ENCODE peak calls at places on chromosomes 7 and 10, in seven cellular contexts. V is adrenal gland, H is tibial nerve, X is spleen, I is left ventricle myocardium inferior, R is mucosa of descending colon, O is heart left ventricle. M is an unnamed sample. For H3K9me3, the result is how much of the 10 kb centered on the place peaks cover.

GRCh38 chr7:15801565-15801964 is 115.1 kb upstream of the MEOX2 start:
- DNase-seq in V (no peak), H (peak), X (no peak), I (no peak), R (peak), O (no peak), M (no peak)

GRCh38 chr10:11243425-11244222 is 226.0 kb downstream of the CELF2 start:
- DNase-seq in V (no peak), H (no peak), X (no peak), I (no peak), R (no peak), O (no peak), M (no peak)

GRCh38 chr7:47198159-47198558 is 383.8 kb downstream of the TNS3 start:
- DNase-seq in V (no peak), H (no peak), X (no peak), I (no peak), R (no peak), O (no peak), M (no peak)

GRCh38 chr7:17463511-17464085 is 165.1 kb downstream of the AHR start:
- DNase-seq in V (no peak), H (no peak), X (no peak), I (no peak), R (no peak), O (no peak), M (no peak)

GRCh38 chr7:55019691-55020480 is 1.1 kb downstream of the EGFR start:
- DNase-seq in V (peak), H (no peak), X (no peak), I (peak), R (peak), O (no peak), M (no peak)

GRCh38 chr10:31031205-31031665 is 430 bp downstream of the ZNF438 start:
- DNase-seq in V (no peak), H (no peak), X (no peak), I (no peak), R (peak), O (no peak), M (no peak)

GRCh38 chr10:12482586-12482985 is 133.2 kb downstream of the CAMK1D start:
- DNase-seq in V (no peak), H (no peak), X (peak), I (no peak), R (no peak), O (no peak), M (no peak)

GRCh38 chr10:124109261-124109660 is 15.9 kb upstream of the CHST15 start:
- DNase-seq in V (no peak), H (no peak), X (no peak), I (no peak), R (no peak), O (no peak), M (no peak)

GRCh38 chr7:64871761-64872160 is 31.3 kb upstream of the ZNF273 start:
- DNase-seq in V (no peak), H (peak), X (no peak), I (no peak), R (no peak), O (no peak), M (no peak)

GRCh38 chr7:14807498-14807897 is 95.1 kb downstream of the DGKB start:
- DNase-seq in V (no peak), H (no peak), X (no peak), I (no peak), R (no peak), O (no peak), M (no peak)

GRCh38 chr10:120949511-120950102 is 98.4 kb downstream of the WDR11 start:
- DNase-seq in V (no peak), H (no peak), X (no peak), I (no peak), R (no peak), O (no peak), M (no peak)

GRCh38 chr7:1642291-1642728 is 27.8 kb upstream of the ELFN1 start:
- DNase-seq in V (no peak), H (no peak), X (no peak), I (no peak), R (no peak), O (no peak), M (no peak)

GRCh38 chr10:117653170-117653515 is 110.6 kb downstream of the EMX2 start:
- DNase-seq in V (no peak), H (no peak), X (no peak), I (no peak), R (no peak), O (no peak), M (no peak)

GRCh38 chr7:130143986-130144618 is 61.1 kb downstream of the TMEM209 start:
- DNase-seq in V (no peak), H (no peak), X (peak), I (no peak), R (peak), O (no peak), M (no peak)

GRCh38 chr10:47384148-47384921 is at the start of gene ZNF488:
- DNase-seq in V (peak), H (peak), X (peak), I (peak), R (peak), O (peak), M (peak)

GRCh38 chr10:70448236-70448635 is 6.8 kb upstream of the NODAL start:
- DNase-seq in V (no peak), H (no peak), X (no peak), I (no peak), R (no peak), O (no peak), M (no peak)

GRCh38 chr10:6215683-6216484 is 13.2 kb downstream of the PFKFB3 start:
- DNase-seq in V (no peak), H (no peak), X (no peak), I (no peak), R (no peak), O (no peak), M (no peak)

GRCh38 chr7:27148776-27149641 is 1.4 kb upstream of the HOXA6 start:
- DNase-seq in V (peak), H (no peak), X (peak), I (no peak), R (peak), O (no peak), M (no peak)

GRCh38 chr10:98748298-98748697 is 301.6 kb upstream of the HPS1 start:
- DNase-seq in V (no peak), H (no peak), X (no peak), I (no peak), R (peak), O (no peak), M (no peak)

GRCh38 chr10:64320448-64320847 is 799.2 kb downstream of the REEP3 start:
- DNase-seq in V (no peak), H (no peak), X (no peak), I (no peak), R (no peak), O (no peak), M (no peak)

GRCh38 chr10:53744746-53745145 is 972.2 kb upstream of the MBL2 start:
- DNase-seq in V (no peak), H (no peak), X (no peak), I (no peak), R (no peak), O (no peak), M (no peak)

GRCh38 chr10:102632394-102633062 is 11.8 kb upstream of the TRIM8 start:
- DNase-seq in V (no peak), H (no peak), X (peak), I (no peak), R (no peak), O (peak), M (no peak)

GRCh38 chr10:73414230-73414981 is 548 bp upstream of the ANXA7 start:
- DNase-seq in V (no peak), H (no peak), X (no peak), I (no peak), R (peak), O (no peak), M (no peak)

GRCh38 chr10:131961777-131962450 is 19.8 kb downstream of the BNIP3 start:
- DNase-seq in V (no peak), H (no peak), X (peak), I (no peak), R (no peak), O (no peak), M (no peak)

GRCh38 chr10:61832866-61833481 is 68.5 kb upstream of the ARID5B start:
- DNase-seq in V (no peak), H (no peak), X (no peak), I (no peak), R (no peak), O (no peak), M (no peak)

GRCh38 chr10:127302343-127302742 is 106.0 kb upstream of the INSYN2A start:
- DNase-seq in V (no peak), H (no peak), X (no peak), I (no peak), R (no peak), O (no peak), M (no peak)

GRCh38 chr10:5292196-5292735 is 72.5 kb upstream of the UCN3 start:
- DNase-seq in V (no peak), H (no peak), X (no peak), I (no peak), R (peak), O (no peak), M (peak)

GRCh38 chr7:66283003-66283920 is 78.1 kb downstream of the TPST1 start:
- DNase-seq in V (no peak), H (no peak), X (no peak), I (no peak), R (no peak), O (no peak), M (no peak)

GRCh38 chr10:49652416-49653385 is 26.8 kb upstream of the C10orf53 start:
- DNase-seq in V (no peak), H (no peak), X (no peak), I (no peak), R (no peak), O (no peak), M (no peak)

GRCh38 chr10:52883996-52884871 is 111.7 kb upstream of the MBL2 start:
- DNase-seq in V (peak), H (peak), X (no peak), I (no peak), R (peak), O (no peak), M (no peak)

GRCh38 chr10:70191906-70192305 is 21.6 kb upstream of the SAR1A start:
- DNase-seq in V (no peak), H (no peak), X (no peak), I (no peak), R (no peak), O (no peak), M (no peak)

GRCh38 chr10:35523670-35524225 is 81.4 kb upstream of the GJD4 start:
- DNase-seq in V (no peak), H (no peak), X (no peak), I (no peak), R (no peak), O (no peak), M (no peak)

GRCh38 chr7:142443614-142444013 is 185.8 kb upstream of the PRSS58 start:
- DNase-seq in V (no peak), H (no peak), X (no peak), I (no peak), R (no peak), O (no peak), M (no peak)

GRCh38 chr10:99659868-99660366 is 608 bp downstream of the ENTPD7 start:
- DNase-seq in V (no peak), H (no peak), X (peak), I (no peak), R (peak), O (no peak), M (peak)

GRCh38 chr10:99450624-99451498 is 20.4 kb upstream of the GOT1 start:
- DNase-seq in V (no peak), H (no peak), X (no peak), I (no peak), R (no peak), O (no peak), M (no peak)

GRCh38 chr10:34723746-34724145 is 91.3 kb downstream of the PARD3 start:
- DNase-seq in V (peak), H (peak), X (no peak), I (no peak), R (peak), O (peak), M (no peak)

GRCh38 chr10:125200396-125200795 is 40.0 kb upstream of the CTBP2 start:
- DNase-seq in V (no peak), H (no peak), X (peak), I (no peak), R (no peak), O (no peak), M (no peak)

DNA sequence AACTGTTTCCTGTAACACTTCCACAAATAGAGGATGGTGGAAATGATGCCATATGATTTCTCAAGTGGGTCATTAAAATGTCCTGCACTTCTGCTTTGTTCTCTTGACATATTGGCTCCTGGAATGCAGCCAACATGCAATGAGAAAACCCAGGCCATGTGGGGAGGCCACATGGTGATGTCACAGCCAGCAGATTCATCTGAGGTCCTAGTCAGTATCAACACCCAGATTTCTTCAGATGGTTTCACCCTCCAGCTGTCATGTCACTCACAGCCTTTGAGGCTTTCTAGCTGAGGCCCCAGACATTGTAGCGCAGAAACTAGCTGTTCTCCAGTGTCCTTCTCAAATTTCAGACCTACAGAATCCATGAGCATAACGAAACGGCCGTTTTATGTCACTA is 102.3 kb upstream of the NUPR2 start:
- DNase-seq in V (no peak), H (peak), X (no peak), I (no peak), R (no peak), O (no peak), M (no peak)
- H3K9me3 ChIP-seq in V (under half), H (under half), X (under half), I (under half), R (under half), O (under half), M (under half)

DNA sequence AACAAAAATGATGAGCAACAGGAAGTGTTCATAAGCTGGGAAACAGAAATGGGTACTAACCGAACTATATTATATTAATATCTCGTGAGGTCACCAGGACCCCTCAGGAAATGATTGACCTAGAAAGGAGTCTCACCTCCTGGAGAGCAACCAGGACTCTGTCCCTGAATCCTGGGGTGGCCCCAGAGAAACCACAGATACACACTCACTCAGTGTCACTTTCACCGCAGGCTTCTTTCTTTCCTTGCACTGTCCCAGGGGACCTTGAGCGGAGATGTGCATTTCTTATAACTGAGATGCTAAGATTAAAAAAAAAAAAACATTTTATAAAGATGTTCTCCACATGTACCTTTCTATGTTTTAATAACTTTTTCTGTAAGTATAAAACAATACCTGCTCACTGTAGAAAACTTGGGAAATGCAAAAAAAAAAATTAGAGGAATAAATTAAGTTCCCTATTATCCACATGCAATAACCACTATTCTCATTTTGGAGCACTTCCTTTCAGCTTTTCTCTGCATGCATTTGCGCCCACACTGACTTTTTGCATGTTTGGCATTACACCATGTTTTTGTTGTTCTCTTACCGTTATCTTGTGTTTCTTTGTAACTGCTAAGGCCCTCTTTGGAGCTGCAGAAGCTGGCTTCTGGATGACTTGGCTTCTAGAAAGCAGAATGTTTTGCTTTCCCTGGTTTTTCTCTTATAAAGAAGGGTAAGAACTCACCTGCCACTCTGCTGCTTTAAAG is 15.0 kb downstream of the NOD1 start:
- DNase-seq in V (no peak), H (no peak), X (no peak), I (no peak), R (no peak), O (no peak), M (no peak)
- H3K4me3 ChIP-seq in V (no peak), H (no peak), X (no peak), I (no peak), R (no peak), O (no peak), M (no peak)

DNA sequence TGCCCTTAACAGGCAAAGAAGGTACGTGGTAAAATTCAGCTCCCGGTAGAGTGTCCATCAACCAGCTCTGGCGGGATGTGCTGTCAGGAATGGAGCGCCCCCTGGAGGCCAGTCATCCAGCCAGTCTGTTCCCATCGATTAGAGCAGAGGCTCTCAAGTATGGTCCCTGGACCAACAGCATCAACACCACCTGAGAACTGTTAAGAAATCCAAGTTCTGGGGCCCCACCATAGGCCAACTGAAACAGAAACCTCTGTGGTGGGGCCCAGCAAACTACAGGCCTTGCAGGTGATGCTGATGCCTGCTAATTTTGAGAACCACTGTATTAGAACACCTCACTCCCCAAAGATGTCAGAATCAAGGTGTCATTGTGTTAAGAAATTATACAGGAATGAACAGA is 109.2 kb downstream of the DPY19L1 start:
- DNase-seq in V (peak), H (peak), X (no peak), I (no peak), R (peak), O (peak), M (peak)
- H3K9me3 ChIP-seq in V (under half), H (under half), X (under half), I (under half), R (under half), O (under half), M (under half)

GRCh38 chr7:101202603-101202918 is 1.7 kb upstream of the MOGAT3 start:
- DNase-seq in V (no peak), H (no peak), X (no peak), I (no peak), R (no peak), O (no peak), M (no peak)

GRCh38 chr7:101201695-101202602 is 1.1 kb upstream of the MOGAT3 start:
- DNase-seq in V (no peak), H (no peak), X (no peak), I (no peak), R (peak), O (no peak), M (no peak)

GRCh38 chr7:101200504-101200861 is 353 bp downstream of the MOGAT3 start:
- DNase-seq in V (no peak), H (no peak), X (no peak), I (no peak), R (no peak), O (no peak), M (no peak)

GRCh38 chr7:101198476-101198875 is 2.4 kb downstream of the MOGAT3 start:
- DNase-seq in V (no peak), H (no peak), X (no peak), I (no peak), R (no peak), O (no peak), M (no peak)

DNA sequence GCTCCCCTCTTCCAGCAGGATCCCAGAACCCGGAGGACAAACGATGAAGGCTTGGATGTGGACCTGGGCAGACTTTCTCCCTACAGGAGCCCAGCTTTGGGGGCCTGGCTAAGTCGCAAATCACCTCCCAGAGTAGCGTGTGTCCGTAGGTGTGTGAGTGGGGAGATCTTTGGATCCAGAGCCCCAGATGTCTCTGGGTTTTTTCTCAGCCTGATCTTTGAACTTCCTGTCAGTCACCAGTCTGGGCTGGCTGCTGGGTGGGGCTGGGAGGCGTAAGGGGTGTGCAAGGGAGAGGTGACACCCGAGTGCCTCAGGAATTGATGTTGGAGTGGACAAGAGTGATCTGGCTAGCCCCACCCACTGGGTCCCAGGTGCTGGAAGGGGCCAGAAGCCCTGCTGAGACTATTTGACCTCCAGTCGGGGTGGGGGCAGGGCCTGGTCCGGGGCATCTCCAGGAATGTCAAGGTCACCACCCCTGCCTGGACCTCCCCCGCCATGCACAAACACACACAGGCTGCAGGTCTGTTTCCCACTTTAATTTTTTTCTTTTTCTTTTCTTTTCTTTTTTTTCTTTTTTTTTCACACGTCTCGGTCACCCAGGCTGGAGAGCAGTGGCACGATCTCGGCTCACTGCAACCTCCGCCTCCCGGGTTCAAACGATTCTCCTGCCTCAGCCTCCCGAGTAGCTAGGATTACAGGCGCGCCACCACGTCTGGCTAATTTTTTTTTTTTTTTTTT is at the start of gene MOGAT3:
- DNase-seq in V (no peak), H (no peak), X (no peak), I (no peak), R (peak), O (no peak), M (no peak)
- H3K4me3 ChIP-seq in V (no peak), H (no peak), X (no peak), I (peak), R (no peak), O (peak), M (no peak)

GRCh38 chr7:157827863-157828160 is 491.0 kb downstream of the DNAJB6 start:
- DNase-seq in V (no peak), H (no peak), X (no peak), I (no peak), R (no peak), O (no peak), M (no peak)
- H3K9me3 ChIP-seq in V (under half), H (under half), X (under half), I (under half), R (under half), O (under half), M (under half)

DNA sequence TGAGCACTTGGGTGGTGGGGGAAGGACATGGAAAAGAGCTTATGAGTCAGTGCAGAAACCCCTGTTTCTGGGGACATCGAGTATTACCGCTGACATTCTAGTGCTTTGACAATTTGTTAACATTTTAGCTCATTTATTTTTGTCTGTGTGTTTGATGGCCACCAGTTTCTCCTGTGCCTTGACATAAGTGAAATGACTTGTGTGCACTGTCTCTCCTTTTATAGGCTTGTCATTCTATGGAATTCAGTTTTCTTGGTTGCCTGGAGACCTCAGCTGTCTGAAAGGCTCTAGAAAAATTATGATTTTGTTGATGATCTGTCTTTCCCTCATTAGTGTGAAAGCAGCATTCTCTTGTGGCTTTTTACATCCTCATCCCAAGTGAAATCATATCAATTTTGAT is 190.0 kb upstream of the SMIM30 start:
- DNase-seq in V (no peak), H (no peak), X (no peak), I (no peak), R (no peak), O (no peak), M (no peak)
- H3K4me3 ChIP-seq in V (no peak), H (no peak), X (no peak), I (no peak), R (no peak), O (no peak), M (no peak)